ENCODE peak calls at places on chromosomes 16 and 17, in five cellular contexts. One of them, this sample, is unnamed.

GRCh38 chr16:66028505-66029216 is 337.8 kb upstream of the CDH5 start:
- DNase-seq in IMR-90: peak
- DNase-seq in K562: no peak
- DNase-seq in GM12878: no peak
- DNase-seq in SK-N-SH: no peak
- DNase-seq in this sample: no peak

GRCh38 chr17:80168371-80168770 is 1.5 kb upstream of the CARD14 start:
- DNase-seq in IMR-90: no peak
- DNase-seq in K562: no peak
- DNase-seq in GM12878: no peak
- DNase-seq in SK-N-SH: no peak
- DNase-seq in this sample: no peak

GRCh38 chr17:80836658-80836965 is 155.0 kb upstream of the CHMP6 start:
- DNase-seq in IMR-90: no peak
- DNase-seq in K562: no peak
- DNase-seq in GM12878: no peak
- DNase-seq in SK-N-SH: no peak
- DNase-seq in this sample: no peak

GRCh38 chr17:29839656-29840055 is 90.4 kb downstream of the SSH2 start:
- DNase-seq in IMR-90: no peak
- DNase-seq in K562: no peak
- DNase-seq in GM12878: no peak
- DNase-seq in SK-N-SH: no peak
- DNase-seq in this sample: no peak

GRCh38 chr17:63631062-63631461 is 8.8 kb downstream of the MAP3K3 start:
- DNase-seq in IMR-90: no peak
- DNase-seq in K562: no peak
- DNase-seq in GM12878: no peak
- DNase-seq in SK-N-SH: no peak
- DNase-seq in this sample: no peak

GRCh38 chr17:7502987-7503386 is 18.8 kb downstream of the POLR2A start:
- DNase-seq in IMR-90: no peak
- DNase-seq in K562: no peak
- DNase-seq in GM12878: no peak
- DNase-seq in SK-N-SH: no peak
- DNase-seq in this sample: peak

GRCh38 chr16:50260206-50261159 is 5.9 kb upstream of the ADCY7 start:
- DNase-seq in IMR-90: no peak
- DNase-seq in K562: no peak
- DNase-seq in GM12878: no peak
- DNase-seq in SK-N-SH: no peak
- DNase-seq in this sample: no peak

GRCh38 chr16:88430524-88431446 is 22.3 kb upstream of the ZFPM1 start:
- DNase-seq in IMR-90: no peak
- DNase-seq in K562: peak
- DNase-seq in GM12878: no peak
- DNase-seq in SK-N-SH: no peak
- DNase-seq in this sample: no peak

GRCh38 chr17:37821025-37821713 is 76.3 kb upstream of the HNF1B start:
- DNase-seq in IMR-90: peak
- DNase-seq in K562: no peak
- DNase-seq in GM12878: no peak
- DNase-seq in SK-N-SH: no peak
- DNase-seq in this sample: no peak

GRCh38 chr17:41785091-41785875 is 1.2 kb downstream of the JUP start:
- DNase-seq in IMR-90: no peak
- DNase-seq in K562: peak
- DNase-seq in GM12878: no peak
- DNase-seq in SK-N-SH: peak
- DNase-seq in this sample: no peak

GRCh38 chr17:4562000-4562969 is 1.9 kb upstream of the GGT6 start:
- DNase-seq in IMR-90: no peak
- DNase-seq in K562: no peak
- DNase-seq in GM12878: no peak
- DNase-seq in SK-N-SH: no peak
- DNase-seq in this sample: no peak

GRCh38 chr17:75625813-75626486 is 7.3 kb upstream of the SMIM5 start:
- DNase-seq in IMR-90: peak
- DNase-seq in K562: peak
- DNase-seq in GM12878: no peak
- DNase-seq in SK-N-SH: peak
- DNase-seq in this sample: peak

GRCh38 chr17:82021728-82022309 is 859 bp downstream of the CENPX start:
- DNase-seq in IMR-90: no peak
- DNase-seq in K562: peak
- DNase-seq in GM12878: no peak
- DNase-seq in SK-N-SH: no peak
- DNase-seq in this sample: no peak

GRCh38 chr17:42230225-42230624 is 35.9 kb upstream of the GHDC start:
- DNase-seq in IMR-90: no peak
- DNase-seq in K562: no peak
- DNase-seq in GM12878: no peak
- DNase-seq in SK-N-SH: no peak
- DNase-seq in this sample: no peak

GRCh38 chr17:79033741-79034501 is 10.0 kb downstream of the C1QTNF1 start:
- DNase-seq in IMR-90: no peak
- DNase-seq in K562: no peak
- DNase-seq in GM12878: no peak
- DNase-seq in SK-N-SH: peak
- DNase-seq in this sample: no peak

GRCh38 chr16:9447195-9447551 is 355.7 kb downstream of the HAPSTR1 start:
- DNase-seq in IMR-90: no peak
- DNase-seq in K562: no peak
- DNase-seq in GM12878: no peak
- DNase-seq in SK-N-SH: no peak
- DNase-seq in this sample: no peak

GRCh38 chr16:1102921-1103648 is 7.0 kb upstream of the C1QTNF8 start:
- DNase-seq in IMR-90: no peak
- DNase-seq in K562: peak
- DNase-seq in GM12878: no peak
- DNase-seq in SK-N-SH: peak
- DNase-seq in this sample: peak

GRCh38 chr17:51351890-51352289 is 91.5 kb downstream of the UTP18 start:
- DNase-seq in IMR-90: peak
- DNase-seq in K562: no peak
- DNase-seq in GM12878: no peak
- DNase-seq in SK-N-SH: no peak
- DNase-seq in this sample: no peak

GRCh38 chr17:16322636-16323035 is 30.6 kb downstream of the CENPV start:
- DNase-seq in IMR-90: peak
- DNase-seq in K562: no peak
- DNase-seq in GM12878: no peak
- DNase-seq in SK-N-SH: no peak
- DNase-seq in this sample: no peak

GRCh38 chr17:15263206-15263579 is 1.9 kb downstream of the PMP22 start:
- DNase-seq in IMR-90: peak
- DNase-seq in K562: no peak
- DNase-seq in GM12878: no peak
- DNase-seq in SK-N-SH: peak
- DNase-seq in this sample: peak

GRCh38 chr16:879986-880385 is 79.5 kb upstream of the GNG13 start:
- DNase-seq in IMR-90: no peak
- DNase-seq in K562: no peak
- DNase-seq in GM12878: no peak
- DNase-seq in SK-N-SH: no peak
- DNase-seq in this sample: no peak

GRCh38 chr16:70696952-70697600 is 11.2 kb upstream of the MTSS2 start:
- DNase-seq in IMR-90: no peak
- DNase-seq in K562: no peak
- DNase-seq in GM12878: no peak
- DNase-seq in SK-N-SH: no peak
- DNase-seq in this sample: no peak

GRCh38 chr16:70696368-70696767 is 10.5 kb upstream of the MTSS2 start:
- DNase-seq in IMR-90: no peak
- DNase-seq in K562: no peak
- DNase-seq in GM12878: no peak
- DNase-seq in SK-N-SH: no peak
- DNase-seq in this sample: no peak

GRCh38 chr16:70694517-70695218 is 8.8 kb upstream of the MTSS2 start:
- DNase-seq in IMR-90: no peak
- DNase-seq in K562: no peak
- DNase-seq in GM12878: no peak
- DNase-seq in SK-N-SH: peak
- DNase-seq in this sample: no peak

GRCh38 chr16:70694088-70694487 is 8.2 kb upstream of the MTSS2 start:
- DNase-seq in IMR-90: peak
- DNase-seq in K562: no peak
- DNase-seq in GM12878: no peak
- DNase-seq in SK-N-SH: no peak
- DNase-seq in this sample: peak

DNA sequence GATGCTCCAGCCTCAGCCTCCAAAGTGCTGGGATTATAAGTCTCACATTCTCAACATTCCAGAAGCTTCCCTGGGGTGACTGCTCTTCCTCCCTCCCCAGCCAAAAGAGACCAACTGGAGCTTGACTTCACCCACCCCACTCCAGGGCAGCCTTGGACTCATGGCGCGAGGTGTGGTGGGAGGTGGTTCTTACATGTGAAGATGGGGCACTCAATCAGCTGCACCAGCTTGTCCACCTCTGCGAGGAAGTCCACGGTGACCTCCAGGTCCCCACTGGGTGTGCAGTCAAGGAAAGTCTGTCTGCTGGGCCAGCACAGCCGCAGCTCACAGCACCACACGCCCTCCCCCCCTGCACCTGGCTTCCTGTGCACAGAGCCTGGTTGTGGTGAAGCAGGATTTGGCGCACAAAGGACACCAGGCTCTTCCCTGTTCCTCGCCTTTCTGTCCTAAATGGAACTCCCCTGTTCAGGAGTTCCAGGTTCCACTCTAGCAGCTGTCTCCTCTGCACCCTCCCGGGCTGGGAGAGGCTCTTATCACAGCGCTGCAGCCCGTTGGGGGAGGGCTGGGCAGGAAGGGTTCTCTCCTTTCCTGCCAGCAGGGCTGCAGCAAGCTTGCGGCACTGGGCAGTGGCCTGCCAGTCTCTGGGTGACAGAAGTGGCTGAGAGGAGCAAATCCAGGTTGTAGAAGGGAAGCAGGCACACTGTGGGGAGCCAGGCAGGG is 9.7 kb upstream of the MTSS2 start:
- DNase-seq in IMR-90: no peak
- DNase-seq in K562: peak
- DNase-seq in GM12878: no peak
- DNase-seq in SK-N-SH: peak
- DNase-seq in this sample: peak
- TF ChIP-seq RCOR1 in IMR-90: no peak
- TF ChIP-seq RCOR1 in K562: peak
- TF ChIP-seq RCOR1 in GM12878: no peak
- TF ChIP-seq RCOR1 in SK-N-SH: no peak
- TF ChIP-seq RCOR1 in this sample: no peak

GRCh38 chr16:11249233-11250061 is 6.6 kb downstream of the SOCS1 start:
- DNase-seq in IMR-90: peak
- DNase-seq in K562: no peak
- DNase-seq in GM12878: no peak
- DNase-seq in SK-N-SH: no peak
- DNase-seq in this sample: no peak

GRCh38 chr16:11248133-11248532 is 7.9 kb downstream of the SOCS1 start:
- DNase-seq in IMR-90: peak
- DNase-seq in K562: no peak
- DNase-seq in GM12878: no peak
- DNase-seq in SK-N-SH: no peak
- DNase-seq in this sample: no peak

GRCh38 chr16:11250786-11251524 is 5.0 kb downstream of the SOCS1 start:
- DNase-seq in IMR-90: peak
- DNase-seq in K562: no peak
- DNase-seq in GM12878: no peak
- DNase-seq in SK-N-SH: no peak
- DNase-seq in this sample: no peak

GRCh38 chr16:11251525-11252481 is 4.2 kb downstream of the SOCS1 start:
- DNase-seq in IMR-90: peak
- DNase-seq in K562: no peak
- DNase-seq in GM12878: no peak
- DNase-seq in SK-N-SH: no peak
- DNase-seq in this sample: no peak

GRCh38 chr16:11250091-11250785 is 5.8 kb downstream of the SOCS1 start:
- DNase-seq in IMR-90: peak
- DNase-seq in K562: no peak
- DNase-seq in GM12878: no peak
- DNase-seq in SK-N-SH: no peak
- DNase-seq in this sample: no peak
- TF ChIP-seq RCOR1 in IMR-90: no peak
- TF ChIP-seq RCOR1 in K562: no peak
- TF ChIP-seq RCOR1 in GM12878: no peak
- TF ChIP-seq RCOR1 in SK-N-SH: no peak
- TF ChIP-seq RCOR1 in this sample: no peak

GRCh38 chr16:57945740-57946138 is 25.2 kb downstream of the CNGB1 start:
- DNase-seq in IMR-90: no peak
- DNase-seq in K562: peak
- DNase-seq in GM12878: no peak
- DNase-seq in SK-N-SH: no peak
- DNase-seq in this sample: no peak

GRCh38 chr16:57948027-57948426 is 22.9 kb downstream of the CNGB1 start:
- DNase-seq in IMR-90: no peak
- DNase-seq in K562: no peak
- DNase-seq in GM12878: no peak
- DNase-seq in SK-N-SH: no peak
- DNase-seq in this sample: no peak

GRCh38 chr16:57944961-57945739 is 25.8 kb downstream of the CNGB1 start:
- DNase-seq in IMR-90: no peak
- DNase-seq in K562: no peak
- DNase-seq in GM12878: no peak
- DNase-seq in SK-N-SH: no peak
- DNase-seq in this sample: no peak

GRCh38 chr16:57949013-57949412 is 21.9 kb downstream of the CNGB1 start:
- DNase-seq in IMR-90: no peak
- DNase-seq in K562: no peak
- DNase-seq in GM12878: no peak
- DNase-seq in SK-N-SH: no peak
- DNase-seq in this sample: no peak

GRCh38 chr16:57946181-57946801 is 24.6 kb downstream of the CNGB1 start:
- DNase-seq in IMR-90: no peak
- DNase-seq in K562: no peak
- DNase-seq in GM12878: no peak
- DNase-seq in SK-N-SH: peak
- DNase-seq in this sample: no peak
- TF ChIP-seq RCOR1 in IMR-90: no peak
- TF ChIP-seq RCOR1 in K562: no peak
- TF ChIP-seq RCOR1 in GM12878: no peak
- TF ChIP-seq RCOR1 in SK-N-SH: no peak
- TF ChIP-seq RCOR1 in this sample: no peak

GRCh38 chr16:85615852-85616607 is 2.9 kb downstream of the GSE1 start:
- DNase-seq in IMR-90: peak
- DNase-seq in K562: peak
- DNase-seq in GM12878: peak
- DNase-seq in SK-N-SH: peak
- DNase-seq in this sample: peak

GRCh38 chr16:85615014-85615851 is 2.1 kb downstream of the GSE1 start:
- DNase-seq in IMR-90: no peak
- DNase-seq in K562: no peak
- DNase-seq in GM12878: no peak
- DNase-seq in SK-N-SH: no peak
- DNase-seq in this sample: peak

GRCh38 chr16:85612801-85613608 is at the start of gene GSE1:
- DNase-seq in IMR-90: peak
- DNase-seq in K562: peak
- DNase-seq in GM12878: peak
- DNase-seq in SK-N-SH: peak
- DNase-seq in this sample: peak

GRCh38 chr16:85613609-85614337 is 651 bp downstream of the GSE1 start:
- DNase-seq in IMR-90: no peak
- DNase-seq in K562: peak
- DNase-seq in GM12878: no peak
- DNase-seq in SK-N-SH: peak
- DNase-seq in this sample: peak

GRCh38 chr16:85614338-85615013 is 1.4 kb downstream of the GSE1 start:
- DNase-seq in IMR-90: no peak
- DNase-seq in K562: peak
- DNase-seq in GM12878: no peak
- DNase-seq in SK-N-SH: no peak
- DNase-seq in this sample: peak
- TF ChIP-seq RCOR1 in IMR-90: no peak
- TF ChIP-seq RCOR1 in K562: no peak
- TF ChIP-seq RCOR1 in GM12878: no peak
- TF ChIP-seq RCOR1 in SK-N-SH: no peak
- TF ChIP-seq RCOR1 in this sample: no peak